ENCODE peak calls at places on chromosome 10, in five cellular contexts. U is endodermal cell, L is NT2/D1, G is WERI-Rb-1, Y is T1000. X is an unnamed sample.

GRCh38 chr10:16941865-16942264 is 124.6 kb upstream of the RSU1 start:
- DNase-seq in Y (no peak), L (no peak), G (no peak), U (no peak), X (no peak)

GRCh38 chr10:132698211-132698751 is 87.7 kb downstream of the NKX6-2 start:
- DNase-seq in L (no peak), G (no peak), U (peak; percentile 34), Y (no peak), X (no peak)

GRCh38 chr10:58064714-58065528 is 202.8 kb downstream of the IPMK start:
- DNase-seq in L (peak; percentile 48), Y (peak; percentile 17), G (peak; percentile 18), U (peak; percentile 73), X (peak; percentile 0)

GRCh38 chr10:61612451-61612850 is 50.3 kb upstream of the CABCOCO1 start:
- DNase-seq in U (no peak), G (no peak), Y (no peak), L (no peak), X (no peak)

GRCh38 chr10:71419002-71419540 is 22.4 kb downstream of the CDH23 start:
- DNase-seq in G (no peak), L (no peak), Y (no peak), U (peak; percentile 38), X (no peak)

GRCh38 chr10:18582803-18583202 is 68.6 kb downstream of the NSUN6 start:
- DNase-seq in L (no peak), G (no peak), U (no peak), Y (no peak), X (no peak)

GRCh38 chr10:133150226-133150625 is 9.8 kb upstream of the KNDC1 start:
- DNase-seq in Y (no peak), L (no peak), U (no peak), G (no peak), X (no peak)

GRCh38 chr10:20743935-20744334 is 153.2 kb downstream of the NEBL start:
- DNase-seq in G (no peak), U (no peak), Y (no peak), L (no peak), X (no peak)

GRCh38 chr10:79493806-79494205 is 18.5 kb upstream of the EIF5AL1 start:
- DNase-seq in Y (no peak), U (no peak), G (no peak), L (no peak), X (no peak)

GRCh38 chr10:110208614-110209398 is 1.4 kb downstream of the MXI1 start:
- DNase-seq in L (no peak), G (peak; percentile 25), Y (no peak), U (peak; percentile 70), X (no peak)

GRCh38 chr10:25061711-25062455 is 45.5 kb downstream of the THNSL1 start:
- DNase-seq in U (no peak), L (no peak), G (no peak), Y (peak; percentile 8), X (no peak)

GRCh38 chr10:109464949-109465348 is 458.4 kb downstream of the XPNPEP1 start:
- DNase-seq in U (no peak), L (no peak), G (no peak), Y (no peak), X (no peak)

GRCh38 chr10:72764151-72764550 is 72.2 kb downstream of the MCU start:
- DNase-seq in L (no peak), U (no peak), G (no peak), Y (no peak), X (no peak)

GRCh38 chr10:44422153-44422552 is 37.3 kb upstream of the CXCL12 start:
- DNase-seq in Y (no peak), U (no peak), G (no peak), L (no peak), X (no peak)

GRCh38 chr10:84908491-84908890 is 580.1 kb downstream of the CCSER2 start:
- DNase-seq in U (no peak), L (no peak), G (no peak), Y (peak; percentile 19), X (no peak)

GRCh38 chr10:132337019-132337418 is 5.0 kb downstream of the LRRC27 start:
- DNase-seq in G (no peak), Y (no peak), U (no peak), L (no peak), X (no peak)

GRCh38 chr10:11831520-11831951 is 8.4 kb downstream of the PROSER2 start:
- DNase-seq in Y (no peak), U (no peak), L (no peak), G (no peak), X (no peak)

GRCh38 chr10:100623541-100623940 is 87.8 kb downstream of the HIF1AN start:
- DNase-seq in U (peak; percentile 47), Y (no peak), L (no peak), G (no peak), X (no peak)

GRCh38 chr10:130885021-130885655 is 426.4 kb downstream of the TCERG1L start:
- DNase-seq in L (no peak), Y (no peak), U (no peak), G (no peak), X (no peak)

GRCh38 chr10:89158446-89158845 is 48.7 kb downstream of the CH25H start:
- DNase-seq in G (no peak), U (no peak), Y (no peak), L (no peak), X (no peak)

GRCh38 chr10:112006831-112007230 is 176.7 kb downstream of the GPAM start:
- DNase-seq in L (no peak), G (no peak), Y (no peak), U (no peak), X (no peak)

GRCh38 chr10:1233031-1233430 is 176.8 kb downstream of the WDR37 start:
- DNase-seq in U (peak; percentile 33), L (no peak), G (no peak), Y (no peak), X (no peak)

GRCh38 chr10:133058267-133059092 is 29.2 kb upstream of the ADGRA1 start:
- DNase-seq in L (no peak), G (no peak), Y (no peak), U (no peak), X (no peak)

GRCh38 chr10:26341701-26342100 is 96.4 kb upstream of the APBB1IP start:
- DNase-seq in G (no peak), L (no peak), Y (no peak), U (no peak), X (no peak)

X was measured in NCI-H524 treated with DMSO at 0.1 percent for 48 hours.